ENCODE peak calls at places on chromosomes 3 and 15, in six cellular contexts. G, O, K, B, I and U are unnamed samples.

GRCh38 chr15:100928632-100929280 is 9.6 kb downstream of the LRRK1 start:
- DNase-seq in G (no peak), O (no peak), K (no peak), B (no peak), I (no peak), U (peak; percentile 60)

GRCh38 chr15:31501536-31502157 is 175.0 kb downstream of the KLF13 start:
- DNase-seq in G (no peak), O (no peak), K (no peak), B (no peak), I (no peak), U (no peak)

GRCh38 chr3:29484633-29485032 is 203.8 kb downstream of the RBMS3 start:
- DNase-seq in G (no peak), O (no peak), K (no peak), B (no peak), I (no peak), U (no peak)

GRCh38 chr3:31645233-31645632 is 112.5 kb downstream of the STT3B start:
- DNase-seq in G (peak; percentile 35), O (no peak), K (no peak), B (no peak), I (no peak), U (no peak)

GRCh38 chr15:75065851-75066509 is 42.6 kb downstream of the PPCDC start:
- DNase-seq in G (no peak), O (peak; percentile 61), K (no peak), B (no peak), I (no peak), U (no peak)

GRCh38 chr3:36444909-36445308 is 64.6 kb downstream of the STAC start:
- DNase-seq in G (no peak), O (peak; percentile 3), K (no peak), B (no peak), I (no peak), U (no peak)

GRCh38 chr3:97515076-97515475 is 249.5 kb upstream of the ARL6 start:
- DNase-seq in G (no peak), O (no peak), K (no peak), B (no peak), I (no peak), U (no peak)

GRCh38 chr3:17573396-17573795 is 169.0 kb downstream of the TBC1D5 start:
- DNase-seq in G (no peak), O (no peak), K (no peak), B (no peak), I (no peak), U (no peak)

GRCh38 chr3:120642368-120642948 is 39.6 kb downstream of the HGD start:
- DNase-seq in G (peak; percentile 90), O (peak; percentile 85), K (no peak), B (no peak), I (no peak), U (no peak)

GRCh38 chr3:157151627-157152026 is 8.3 kb downstream of the CCNL1 start:
- DNase-seq in G (no peak), O (no peak), K (no peak), B (no peak), I (peak; percentile 21), U (no peak)

GRCh38 chr15:78046796-78047341 is 30.6 kb downstream of the TBC1D2B start:
- DNase-seq in G (no peak), O (no peak), K (no peak), B (no peak), I (no peak), U (no peak)

DNA sequence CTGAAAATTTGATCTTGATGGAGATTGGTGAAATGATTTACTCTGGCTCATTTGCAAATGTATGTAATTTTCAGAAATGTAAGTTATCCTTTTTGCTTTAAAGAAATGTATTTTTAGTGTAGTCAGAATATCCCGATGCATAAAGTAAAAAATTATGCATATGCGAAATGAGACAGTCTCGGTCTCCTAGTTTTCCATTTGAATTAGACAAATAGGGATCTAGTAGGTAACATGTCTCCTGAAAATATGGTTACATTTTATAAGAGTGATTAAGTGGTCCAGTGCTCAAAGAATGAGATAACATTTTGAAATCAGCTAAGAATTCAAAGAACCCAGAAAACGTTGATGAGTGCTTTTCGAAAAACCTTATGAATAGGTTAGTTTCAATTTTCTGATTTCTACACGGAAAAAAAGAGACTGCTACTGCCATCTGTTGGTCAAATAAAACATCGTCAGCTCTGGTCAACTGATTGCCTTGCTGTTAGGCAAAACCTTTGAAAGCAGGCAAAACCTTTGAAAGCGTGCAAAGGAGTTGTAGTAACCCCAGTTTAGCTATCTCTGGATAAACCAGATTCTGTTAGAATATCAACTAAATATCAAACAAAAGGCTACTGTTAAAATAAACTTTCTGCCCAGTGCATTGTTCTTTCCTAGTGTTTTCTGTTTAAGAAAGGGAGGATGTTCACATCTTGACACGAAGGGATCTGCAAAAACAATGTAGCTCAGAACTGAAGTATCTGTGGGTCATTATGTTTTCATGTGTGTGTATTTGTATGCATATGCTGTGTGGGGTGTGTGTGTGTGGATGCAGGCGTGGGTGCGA is 59.3 kb upstream of the CHMP2B start:
- DNase-seq in G (peak; percentile 20), O (peak; percentile 72), K (peak; percentile 31), B (no peak), I (peak; percentile 2), U (no peak)
- H3K4me3 ChIP-seq in G (no peak overlapping the region), O (no peak overlapping the region), K (no peak overlapping the region), B (no peak overlapping the region), I (peak overlapping the region; percentile 35), U (peak overlapping the region; percentile 39)

DNA sequence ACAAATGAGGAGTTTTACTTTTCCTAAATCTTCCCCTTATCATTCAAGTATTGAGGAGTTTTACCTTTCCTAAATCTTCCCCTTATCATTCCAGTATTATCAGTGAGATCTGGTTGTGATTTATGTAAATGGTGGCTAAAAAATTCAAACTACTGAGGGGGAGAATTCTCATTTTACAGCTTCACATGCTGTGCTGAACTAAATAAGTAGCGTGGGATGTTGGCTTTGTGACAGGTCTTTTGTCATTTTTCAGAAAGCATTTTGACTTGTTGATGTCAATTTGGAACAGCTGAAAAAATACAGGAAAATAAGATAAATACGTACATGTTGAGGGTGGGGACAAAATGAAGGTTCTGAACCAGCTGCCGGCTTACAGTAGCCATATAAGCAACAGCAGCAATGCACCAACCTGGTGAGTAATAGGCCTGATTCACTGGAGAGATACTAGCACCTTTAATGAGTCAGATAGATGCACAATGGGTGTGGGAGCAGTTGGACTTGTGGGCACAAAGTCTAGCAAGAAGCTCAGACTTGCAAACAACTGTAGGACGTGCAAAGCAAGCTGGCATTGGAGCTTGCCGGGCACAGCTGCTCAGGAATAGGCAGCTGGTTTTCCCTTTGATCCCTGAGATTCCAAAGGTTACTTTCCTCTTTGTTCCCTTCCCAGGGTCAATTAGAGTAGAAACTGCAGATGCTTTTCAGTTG is 12.8 kb downstream of the B3GNT5 start:
- DNase-seq in G (peak; percentile 81), O (peak; percentile 66), K (no peak), B (no peak), I (peak; percentile 70), U (peak; percentile 73)
- H3K4me3 ChIP-seq in G (no peak overlapping the region), O (no peak overlapping the region), K (no peak overlapping the region), B (no peak overlapping the region), I (no peak overlapping the region), U (no peak overlapping the region)

GRCh38 chr3:27025718-27026117 is 343.5 kb downstream of the NEK10 start:
- DNase-seq in G (no peak), O (no peak), K (no peak), B (no peak), I (no peak), U (no peak)

DNA sequence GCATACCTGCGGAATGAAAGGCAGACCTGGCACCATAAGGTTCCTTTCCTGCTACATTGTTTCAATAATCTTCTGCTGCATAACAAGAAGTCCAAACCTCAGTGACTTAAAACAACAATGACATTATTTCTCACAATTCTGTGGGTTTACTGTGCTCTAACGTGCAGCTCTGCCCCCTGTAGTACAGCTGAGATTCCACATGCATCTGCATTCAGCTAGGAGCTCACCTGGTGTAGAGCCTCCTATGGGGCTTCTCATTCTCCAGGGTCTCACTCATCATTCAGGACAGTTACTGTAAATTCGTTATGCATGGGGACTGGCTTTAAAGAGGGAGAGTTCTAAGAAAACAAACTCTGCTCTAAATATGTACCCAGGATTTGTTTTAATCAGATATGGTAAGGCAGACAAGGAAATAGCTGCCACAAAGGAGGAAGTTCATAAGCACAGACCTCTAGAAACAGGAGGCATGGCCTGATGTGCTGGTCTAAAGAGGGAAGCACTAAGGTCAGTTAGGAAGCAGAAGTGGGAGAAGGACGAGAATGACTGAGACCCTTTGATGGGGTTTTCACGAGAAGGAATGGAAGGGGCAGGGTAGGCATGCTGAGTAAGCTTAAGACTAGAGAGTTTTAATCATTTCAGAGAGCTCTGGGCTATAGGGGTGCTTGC is 347.0 kb downstream of the NEK10 start:
- DNase-seq in G (no peak), O (no peak), K (no peak), B (no peak), I (no peak), U (no peak)
- H3K4me3 ChIP-seq in G (no peak overlapping the region), O (no peak overlapping the region), K (no peak overlapping the region), B (no peak overlapping the region), I (no peak overlapping the region), U (no peak overlapping the region)

GRCh38 chr15:29872716-29873115 is 50.4 kb upstream of the TJP1 start:
- DNase-seq in G (no peak), O (no peak), K (no peak), B (no peak), I (no peak), U (no peak)

GRCh38 chr15:29873264-29873663 is 51.0 kb upstream of the TJP1 start:
- DNase-seq in G (peak; percentile 22), O (no peak), K (no peak), B (no peak), I (no peak), U (no peak)

GRCh38 chr15:29873942-29874341 is 51.7 kb upstream of the TJP1 start:
- DNase-seq in G (no peak), O (no peak), K (no peak), B (no peak), I (no peak), U (no peak)

GRCh38 chr15:29871401-29871800 is 49.1 kb upstream of the TJP1 start:
- DNase-seq in G (no peak), O (no peak), K (no peak), B (peak; percentile 91), I (no peak), U (no peak)

GRCh38 chr15:29870495-29871151 is 48.4 kb upstream of the TJP1 start:
- DNase-seq in G (no peak), O (peak; percentile 11), K (no peak), B (no peak), I (no peak), U (no peak)
- H3K4me3 ChIP-seq in G (no peak overlapping the region), O (no peak overlapping the region), K (no peak overlapping the region), B (no peak overlapping the region), I (no peak overlapping the region), U (no peak overlapping the region)

DNA sequence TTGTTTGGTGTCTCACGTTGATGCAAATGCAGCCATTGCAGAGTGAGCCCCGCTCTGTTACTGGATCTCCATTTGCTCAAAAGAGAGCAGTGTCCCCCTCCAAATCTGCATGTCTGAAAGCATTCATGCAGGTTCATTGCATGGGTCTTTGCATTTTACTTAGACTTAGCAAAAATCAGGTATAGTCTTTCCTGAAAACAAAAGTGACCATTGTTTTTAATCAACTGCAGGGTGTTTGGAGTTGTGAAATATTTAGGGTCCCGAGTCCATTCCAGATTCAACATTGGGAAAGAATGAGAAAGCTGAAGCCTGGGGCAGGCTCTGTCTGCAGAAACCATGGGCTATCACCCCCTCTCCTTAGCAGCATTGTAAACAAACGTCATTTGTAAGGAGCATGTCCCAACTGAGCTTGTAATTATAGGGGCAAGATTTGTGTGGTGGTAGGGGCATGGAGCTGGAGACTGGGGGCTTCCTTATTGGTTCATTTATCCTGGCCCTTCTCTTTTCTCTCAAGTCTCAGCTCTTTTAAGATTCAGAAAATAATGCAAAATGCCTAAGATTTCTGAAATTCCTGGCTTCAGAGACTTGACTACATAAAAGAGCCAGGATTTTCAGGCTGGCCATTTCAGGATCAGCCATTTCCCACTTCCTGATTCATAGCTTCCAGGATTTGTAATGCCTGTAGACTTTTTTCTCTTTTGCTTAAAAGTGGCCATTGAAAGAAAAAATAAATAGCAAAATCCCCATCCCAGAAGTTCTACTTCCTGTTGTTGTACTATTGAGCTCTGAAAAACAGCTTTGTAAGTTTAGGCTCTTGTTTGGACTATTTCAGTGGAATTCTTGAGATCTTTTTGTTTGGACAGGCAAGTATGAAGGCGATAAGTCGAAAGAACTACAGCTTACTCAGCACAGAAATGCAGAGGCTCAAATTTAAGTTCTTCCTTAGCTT is 23.0 kb downstream of the IGF1R start:
- DNase-seq in G (peak; percentile 69), O (peak; percentile 73), K (no peak), B (no peak), I (no peak), U (no peak)
- H3K4me3 ChIP-seq in G (no peak overlapping the region), O (no peak overlapping the region), K (no peak overlapping the region), B (no peak overlapping the region), I (no peak overlapping the region), U (no peak overlapping the region)